ENCODE peak calls at places on chromosome 22, in four cellular contexts. Q, H, M and D are unnamed samples.

GRCh38 chr22:37282385-37282677 is at the start of gene CYTH4:
- DNase-seq in Q (no peak), H (no peak), M (no peak), D (peak; percentile 68)

GRCh38 chr22:26554956-26555355 is 35.0 kb downstream of the TPST2 start:
- DNase-seq in Q (no peak), H (no peak), M (no peak), D (no peak)

GRCh38 chr22:45777046-45777851 is 105.6 kb downstream of the ATXN10 start:
- DNase-seq in Q (no peak), H (no peak), M (peak; percentile 63), D (no peak)

GRCh38 chr22:44396021-44396726 is 83.4 kb upstream of the SHISAL1 start:
- DNase-seq in Q (no peak), H (no peak), M (no peak), D (no peak)

GRCh38 chr22:28799125-28799833 is 1.1 kb downstream of the XBP1 start:
- DNase-seq in Q (no peak), H (peak; percentile 78), M (peak; percentile 96), D (no peak)

GRCh38 chr22:31504282-31504681 is 7.9 kb downstream of the SFI1 start:
- DNase-seq in Q (no peak), H (no peak), M (peak; percentile 65), D (no peak)

GRCh38 chr22:49426618-49427266 is 400.9 kb downstream of the BRD1 start:
- DNase-seq in Q (no peak), H (no peak), M (no peak), D (no peak)

GRCh38 chr22:40190501-40190900 is 12.8 kb downstream of the TNRC6B start:
- DNase-seq in Q (no peak), H (no peak), M (no peak), D (no peak)

GRCh38 chr22:26479043-26479791 is 4.4 kb downstream of the HPS4 start:
- DNase-seq in Q (peak; percentile 58), H (peak; percentile 19), M (no peak), D (no peak)

GRCh38 chr22:43293259-43293658 is 49.9 kb downstream of the SCUBE1 start:
- DNase-seq in Q (no peak), H (peak; percentile 97), M (no peak), D (no peak)

GRCh38 chr22:44930016-44930710 is 79.6 kb downstream of the PHF21B start:
- DNase-seq in Q (no peak), H (no peak), M (no peak), D (no peak)

GRCh38 chr22:48368975-48369525 is 1458.6 kb downstream of the BRD1 start:
- DNase-seq in Q (no peak), H (no peak), M (no peak), D (no peak)

GRCh38 chr22:19554834-19555404 is 30.7 kb upstream of the CLDN5 start:
- DNase-seq in Q (no peak), H (peak; percentile 60), M (peak; percentile 35), D (no peak)

GRCh38 chr22:39284142-39284980 is 35.1 kb downstream of the RPL3 start:
- DNase-seq in Q (no peak), H (peak; percentile 94), M (no peak), D (no peak)